ENCODE peak calls at places on chromosome 13, in seven cellular contexts. O is EL; P is astrocyte of the cerebellum; N is amniotic epithelial cell; C is activated naive CD4-positive, alpha-beta T cell treated with anti-CD3 and anti-CD28 coated beads, Interleukin-2, amount 10 ng/mL, durations not matched to agents 7 days and 5 days; W is NCI-H187 treated with DMSO at 0.1 percent for 48 hours; Z is activated CD4-positive, alpha-beta T cell treated with anti-CD3 and anti-CD28 coated beads for 48 hours. T is an unnamed sample.

GRCh38 chr13:93745884-93746283 is 519.3 kb downstream of the GPC6 start:
- DNase-seq in O (no peak), Z (no peak), W (no peak), C (no peak), N (peak; percentile 88), P (no peak), T (no peak)

GRCh38 chr13:99968521-99969367 is 2.8 kb downstream of the ZIC5 start:
- DNase-seq in P (no peak), Z (no peak), C (no peak), W (no peak), N (no peak), O (no peak), T (no peak)

GRCh38 chr13:78194904-78195639 is 276.4 kb upstream of the EDNRB start:
- DNase-seq in C (no peak), W (no peak), O (peak; percentile 68), P (peak; percentile 4), N (no peak), Z (no peak), T (no peak)

GRCh38 chr13:102227696-102228095 is 174.2 kb downstream of the FGF14 start:
- DNase-seq in C (no peak), N (no peak), P (no peak), O (no peak), Z (no peak), W (no peak), T (no peak)

GRCh38 chr13:76271728-76272232 is 614.4 kb downstream of the KCTD12 start:
- DNase-seq in Z (no peak), C (no peak), O (peak; percentile 1), P (no peak), N (no peak), W (no peak), T (no peak)

GRCh38 chr13:100646030-100646673 is 28.4 kb downstream of the TMTC4 start:
- DNase-seq in W (no peak), Z (no peak), P (peak; percentile 26), C (no peak), N (peak; percentile 43), O (peak; percentile 15), T (peak; percentile 78)

GRCh38 chr13:79990048-79990447 is 350.9 kb downstream of the SPRY2 start:
- DNase-seq in Z (no peak), W (no peak), N (peak; percentile 19), O (no peak), P (no peak), C (no peak), T (no peak)

GRCh38 chr13:102799544-102800144 is 725 bp downstream of the BIVM start:
- DNase-seq in O (no peak), Z (no peak), N (peak; percentile 21), C (no peak), W (no peak), P (no peak), T (no peak)

GRCh38 chr13:109146393-109146792 is 517.0 kb downstream of the MYO16 start:
- DNase-seq in O (no peak), W (no peak), N (no peak), Z (no peak), P (no peak), C (no peak), T (no peak)

GRCh38 chr13:35144496-35144895 is 202.4 kb downstream of the NBEA start:
- DNase-seq in C (no peak), N (peak; percentile 20), P (no peak), W (no peak), Z (no peak), O (peak; percentile 62), T (peak; percentile 15)

GRCh38 chr13:42041684-42042035 is 6.8 kb upstream of the DGKH start:
- DNase-seq in N (peak; percentile 63), C (peak; percentile 21), Z (peak; percentile 13), P (no peak), O (peak; percentile 71), W (no peak), T (no peak)

GRCh38 chr13:88246239-88246638 is 575.1 kb downstream of the SLITRK5 start:
- DNase-seq in N (no peak), Z (no peak), O (no peak), P (no peak), W (no peak), C (no peak), T (no peak)

GRCh38 chr13:40609972-40610726 is 56.3 kb downstream of the FOXO1 start:
- DNase-seq in P (no peak), N (peak; percentile 48), O (no peak), C (no peak), Z (no peak), W (no peak), T (no peak)

GRCh38 chr13:60583196-60583908 is 186.3 kb downstream of the TDRD3 start:
- DNase-seq in C (no peak), N (peak; percentile 62), W (no peak), Z (no peak), P (peak; percentile 74), O (peak; percentile 14), T (no peak)

GRCh38 chr13:32443111-32443510 is 15.2 kb upstream of the N4BP2L1 start:
- DNase-seq in W (no peak), N (no peak), P (no peak), C (peak; percentile 64), Z (peak; percentile 33), O (peak; percentile 19), T (peak; percentile 34)

GRCh38 chr13:51435002-51435578 is 17.7 kb downstream of the INTS6 start:
- DNase-seq in N (peak; percentile 42), W (no peak), O (peak; percentile 21), C (no peak), P (no peak), Z (no peak), T (no peak)

GRCh38 chr13:75231235-75231634 is 250.7 kb downstream of the TBC1D4 start:
- DNase-seq in P (no peak), C (no peak), O (no peak), Z (no peak), N (no peak), W (no peak), T (no peak)

GRCh38 chr13:34065915-34066314 is 248.0 kb downstream of the RFC3 start:
- DNase-seq in C (no peak), W (no peak), O (no peak), P (no peak), N (no peak), Z (no peak), T (no peak)

GRCh38 chr13:49517461-49517860 is 21.7 kb downstream of the PHF11 start:
- DNase-seq in P (no peak), C (peak; percentile 22), N (peak; percentile 22), O (no peak), Z (no peak), W (no peak), T (no peak)

GRCh38 chr13:47959468-47960088 is 41.5 kb downstream of the SUCLA2 start:
- DNase-seq in N (no peak), P (no peak), Z (no peak), W (no peak), O (no peak), C (no peak), T (no peak)

GRCh38 chr13:30135351-30135750 is 172.0 kb downstream of the KATNAL1 start:
- DNase-seq in Z (no peak), W (no peak), P (no peak), N (no peak), O (no peak), C (no peak), T (no peak)

GRCh38 chr13:44755872-44756271 is 179.7 kb upstream of the TSC22D1 start:
- DNase-seq in W (no peak), C (no peak), N (peak; percentile 83), O (peak; percentile 56), Z (no peak), P (peak; percentile 45), T (no peak)

GRCh38 chr13:103859952-103860351 is 793.7 kb upstream of the SLC10A2 start:
- DNase-seq in C (no peak), P (no peak), W (no peak), O (no peak), N (peak; percentile 16), Z (no peak), T (no peak)

GRCh38 chr13:87123987-87124784 is 547.0 kb upstream of the SLITRK5 start:
- DNase-seq in P (peak; percentile 100), N (peak; percentile 100), O (peak; percentile 0), C (no peak), Z (no peak), W (no peak), T (no peak)

GRCh38 chr13:112815871-112816270 is 126.0 kb downstream of the ATP11A start:
- DNase-seq in P (no peak), O (no peak), W (no peak), N (no peak), Z (no peak), C (no peak), T (no peak)

GRCh38 chr13:24503376-24503690 is 9.2 kb downstream of the PARP4 start:
- DNase-seq in W (no peak), N (peak; percentile 30), C (no peak), O (no peak), Z (no peak), P (no peak), T (no peak)

GRCh38 chr13:30751183-30751933 is 16.0 kb downstream of the ALOX5AP start:
- DNase-seq in W (no peak), O (no peak), N (no peak), C (peak; percentile 33), P (no peak), Z (no peak), T (no peak)

GRCh38 chr13:31045621-31046081 is 113.2 kb downstream of the TEX26 start:
- DNase-seq in P (peak; percentile 63), Z (peak; percentile 86), W (no peak), C (peak; percentile 74), N (peak; percentile 95), O (peak; percentile 96), T (no peak)